ENCODE peak calls at places on chromosomes 16 and 17, in five cellular contexts. One of them, this sample, is unnamed.

GRCh38 chr17:57337390-57337789 is 81.1 kb downstream of the MSI2 start:
- DNase-seq in bronchial epithelial cell: no peak
- DNase-seq in AG04449: no peak
- DNase-seq in lower leg skin: no peak
- DNase-seq in keratinocyte: no peak
- DNase-seq in this sample: no peak

GRCh38 chr16:75247249-75247648 is 4.2 kb downstream of the BCAR1 start:
- DNase-seq in bronchial epithelial cell: no peak
- DNase-seq in AG04449: no peak
- DNase-seq in lower leg skin: no peak
- DNase-seq in keratinocyte: no peak
- DNase-seq in this sample: no peak

GRCh38 chr16:64740261-64740660 is 381.6 kb downstream of the CDH11 start:
- DNase-seq in bronchial epithelial cell: no peak
- DNase-seq in keratinocyte: no peak
- DNase-seq in AG04449: no peak
- DNase-seq in lower leg skin: no peak
- DNase-seq in this sample: no peak

GRCh38 chr16:89349947-89350633 is 132.6 kb downstream of the ZNF778 start:
- DNase-seq in bronchial epithelial cell: no peak
- DNase-seq in keratinocyte: no peak
- DNase-seq in lower leg skin: no peak
- DNase-seq in AG04449: no peak
- DNase-seq in this sample: no peak

GRCh38 chr17:38358586-38359513 is 7.2 kb downstream of the SOCS7 start:
- DNase-seq in lower leg skin: no peak
- DNase-seq in bronchial epithelial cell: peak
- DNase-seq in AG04449: no peak
- DNase-seq in keratinocyte: no peak
- DNase-seq in this sample: no peak

GRCh38 chr17:31488264-31488981 is 96.9 kb downstream of the RAB11FIP4 start:
- DNase-seq in bronchial epithelial cell: no peak
- DNase-seq in lower leg skin: no peak
- DNase-seq in keratinocyte: no peak
- DNase-seq in AG04449: no peak
- DNase-seq in this sample: no peak

GRCh38 chr17:1592751-1593629 is 30.4 kb upstream of the PITPNA start:
- DNase-seq in bronchial epithelial cell: no peak
- DNase-seq in AG04449: no peak
- DNase-seq in lower leg skin: no peak
- DNase-seq in keratinocyte: no peak
- DNase-seq in this sample: no peak

GRCh38 chr16:80058236-80058635 is 457.7 kb upstream of the MAF start:
- DNase-seq in AG04449: no peak
- DNase-seq in bronchial epithelial cell: peak
- DNase-seq in lower leg skin: peak
- DNase-seq in keratinocyte: no peak
- DNase-seq in this sample: no peak

GRCh38 chr17:1109606-1110523 is 69.9 kb downstream of the ABR start:
- DNase-seq in bronchial epithelial cell: no peak
- DNase-seq in AG04449: no peak
- DNase-seq in keratinocyte: no peak
- DNase-seq in lower leg skin: no peak
- DNase-seq in this sample: no peak

GRCh38 chr17:4953461-4953961 is 2.6 kb downstream of the ENO3 start:
- DNase-seq in lower leg skin: no peak
- DNase-seq in bronchial epithelial cell: no peak
- DNase-seq in AG04449: no peak
- DNase-seq in keratinocyte: no peak
- DNase-seq in this sample: peak

GRCh38 chr17:18033442-18034099 is 5.4 kb downstream of the ATPAF2 start:
- DNase-seq in keratinocyte: peak
- DNase-seq in AG04449: peak
- DNase-seq in lower leg skin: peak
- DNase-seq in bronchial epithelial cell: peak
- DNase-seq in this sample: peak

GRCh38 chr17:7478276-7479138 is 924 bp downstream of the ZBTB4 start:
- DNase-seq in bronchial epithelial cell: peak
- DNase-seq in keratinocyte: no peak
- DNase-seq in lower leg skin: no peak
- DNase-seq in AG04449: no peak
- DNase-seq in this sample: no peak

GRCh38 chr16:84262939-84263338 is 23.1 kb upstream of the KCNG4 start:
- DNase-seq in keratinocyte: no peak
- DNase-seq in AG04449: no peak
- DNase-seq in lower leg skin: no peak
- DNase-seq in bronchial epithelial cell: no peak
- DNase-seq in this sample: no peak

GRCh38 chr17:19278729-19279128 is 41.6 kb downstream of the EPN2 start:
- DNase-seq in keratinocyte: no peak
- DNase-seq in bronchial epithelial cell: no peak
- DNase-seq in AG04449: no peak
- DNase-seq in lower leg skin: no peak
- DNase-seq in this sample: no peak

GRCh38 chr17:17372856-17373520 is 69.8 kb downstream of the NT5M start:
- DNase-seq in lower leg skin: no peak
- DNase-seq in bronchial epithelial cell: no peak
- DNase-seq in AG04449: no peak
- DNase-seq in keratinocyte: no peak
- DNase-seq in this sample: no peak

GRCh38 chr16:81852347-81852746 is 73.3 kb downstream of the PLCG2 start:
- DNase-seq in keratinocyte: no peak
- DNase-seq in lower leg skin: no peak
- DNase-seq in bronchial epithelial cell: no peak
- DNase-seq in AG04449: no peak
- DNase-seq in this sample: no peak

GRCh38 chr16:85400305-85401205 is 212.6 kb upstream of the GSE1 start:
- DNase-seq in lower leg skin: no peak
- DNase-seq in keratinocyte: no peak
- DNase-seq in AG04449: no peak
- DNase-seq in bronchial epithelial cell: no peak
- DNase-seq in this sample: no peak

GRCh38 chr17:42980766-42981397 is 517 bp downstream of the RUNDC1 start:
- DNase-seq in lower leg skin: no peak
- DNase-seq in keratinocyte: no peak
- DNase-seq in bronchial epithelial cell: peak
- DNase-seq in AG04449: no peak
- DNase-seq in this sample: no peak

GRCh38 chr17:29412780-29413565 is 22.8 kb downstream of the TAOK1 start:
- DNase-seq in keratinocyte: peak
- DNase-seq in bronchial epithelial cell: peak
- DNase-seq in lower leg skin: no peak
- DNase-seq in AG04449: peak
- DNase-seq in this sample: no peak

GRCh38 chr17:7922499-7923289 is 6.6 kb upstream of the RNF227 start:
- DNase-seq in bronchial epithelial cell: peak
- DNase-seq in AG04449: no peak
- DNase-seq in lower leg skin: peak
- DNase-seq in keratinocyte: no peak
- DNase-seq in this sample: no peak

GRCh38 chr17:33112763-33113162 is 121.1 kb downstream of the SPACA3 start:
- DNase-seq in lower leg skin: no peak
- DNase-seq in AG04449: no peak
- DNase-seq in keratinocyte: peak
- DNase-seq in bronchial epithelial cell: peak
- DNase-seq in this sample: no peak

GRCh38 chr16:46690281-46691178 is 1.1 kb downstream of the ORC6 start:
- DNase-seq in lower leg skin: no peak
- DNase-seq in AG04449: no peak
- DNase-seq in bronchial epithelial cell: no peak
- DNase-seq in keratinocyte: no peak
- DNase-seq in this sample: no peak

GRCh38 chr16:30122621-30123160 is 329 bp downstream of the MAPK3 start:
- DNase-seq in AG04449: no peak
- DNase-seq in keratinocyte: no peak
- DNase-seq in bronchial epithelial cell: no peak
- DNase-seq in lower leg skin: no peak
- DNase-seq in this sample: no peak

DNA sequence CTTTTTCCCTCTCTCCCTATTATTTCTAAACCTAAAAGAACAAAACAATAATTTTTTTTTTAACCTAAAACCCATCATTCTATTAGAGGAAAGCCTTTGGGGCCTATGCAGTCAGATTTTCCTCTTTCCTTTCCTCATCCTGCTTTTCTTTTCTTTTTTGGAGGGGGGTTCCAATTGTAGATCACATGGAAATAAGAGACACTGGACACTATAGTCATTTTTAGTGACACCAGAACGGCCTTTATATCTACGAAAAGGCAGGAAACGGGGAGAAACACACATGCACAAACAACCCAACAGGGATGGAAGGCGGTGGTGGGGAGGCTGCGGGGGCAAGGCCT is 5.1 kb upstream of the ZFHX3 start:
- DNase-seq in AG04449: no peak
- DNase-seq in bronchial epithelial cell: no peak
- DNase-seq in keratinocyte: no peak
- DNase-seq in lower leg skin: no peak
- DNase-seq in this sample: no peak
- H3K4me3 ChIP-seq in AG04449: no peak
- H3K4me3 ChIP-seq in bronchial epithelial cell: no peak
- H3K4me3 ChIP-seq in keratinocyte: no peak
- H3K4me3 ChIP-seq in lower leg skin: no peak
- H3K4me3 ChIP-seq in this sample: no peak

DNA sequence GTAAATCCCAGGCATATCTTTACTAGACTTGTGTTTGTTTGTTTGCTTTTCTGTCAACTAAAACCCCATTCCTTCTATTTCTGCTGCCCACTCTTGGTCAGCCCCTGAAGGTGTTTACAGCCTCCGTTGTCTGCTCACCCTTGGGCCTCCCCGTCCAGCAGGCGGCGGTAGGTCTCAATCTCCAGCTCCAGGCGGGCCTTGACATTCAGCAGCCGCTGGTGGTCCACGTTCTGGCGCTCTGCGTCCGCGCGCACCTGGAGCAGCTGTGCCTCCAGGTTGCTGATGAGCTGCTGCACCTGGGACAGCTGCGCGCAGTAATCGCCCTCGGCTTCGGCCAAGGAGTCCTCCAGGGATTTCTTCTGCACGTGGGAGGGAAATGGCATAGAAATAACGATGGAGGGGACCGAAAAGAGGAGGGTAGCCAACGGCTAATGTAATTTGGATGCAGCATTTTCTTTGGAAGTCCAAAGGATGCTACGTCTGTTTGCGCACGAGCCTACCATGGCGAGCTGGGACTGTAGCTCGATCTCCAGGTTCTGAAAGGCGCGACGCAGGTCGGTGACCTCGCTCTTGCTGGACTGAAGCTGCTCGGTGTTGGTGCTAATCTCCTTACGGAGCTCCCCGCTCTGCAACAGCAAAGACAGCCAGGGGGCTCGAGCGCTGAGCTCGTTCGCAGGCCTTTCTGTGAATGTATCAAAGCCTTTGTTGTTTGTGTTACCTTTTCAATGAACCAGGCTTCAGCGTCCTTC is 3.9 kb downstream of the KRT12 start:
- DNase-seq in AG04449: no peak
- DNase-seq in bronchial epithelial cell: no peak
- DNase-seq in lower leg skin: no peak
- DNase-seq in keratinocyte: no peak
- DNase-seq in this sample: no peak
- TF ChIP-seq CTCF in AG04449: peak
- TF ChIP-seq CTCF in bronchial epithelial cell: peak
- TF ChIP-seq CTCF in lower leg skin: no peak
- TF ChIP-seq CTCF in keratinocyte: no peak
- TF ChIP-seq CTCF in this sample: peak

GRCh38 chr17:75513667-75514052 is 1.7 kb downstream of the CASKIN2 start:
- DNase-seq in lower leg skin: no peak
- DNase-seq in bronchial epithelial cell: no peak
- DNase-seq in keratinocyte: no peak
- DNase-seq in AG04449: no peak
- DNase-seq in this sample: no peak

GRCh38 chr17:75514299-75515228 is 773 bp downstream of the CASKIN2 start:
- DNase-seq in lower leg skin: no peak
- DNase-seq in keratinocyte: no peak
- DNase-seq in AG04449: no peak
- DNase-seq in bronchial epithelial cell: peak
- DNase-seq in this sample: no peak

GRCh38 chr17:75511610-75512575 is 3.4 kb downstream of the CASKIN2 start:
- DNase-seq in bronchial epithelial cell: no peak
- DNase-seq in lower leg skin: no peak
- DNase-seq in keratinocyte: no peak
- DNase-seq in AG04449: no peak
- DNase-seq in this sample: no peak

GRCh38 chr17:75511270-75511609 is 4.1 kb downstream of the CASKIN2 start:
- DNase-seq in keratinocyte: no peak
- DNase-seq in bronchial epithelial cell: no peak
- DNase-seq in AG04449: no peak
- DNase-seq in lower leg skin: no peak
- DNase-seq in this sample: no peak

DNA sequence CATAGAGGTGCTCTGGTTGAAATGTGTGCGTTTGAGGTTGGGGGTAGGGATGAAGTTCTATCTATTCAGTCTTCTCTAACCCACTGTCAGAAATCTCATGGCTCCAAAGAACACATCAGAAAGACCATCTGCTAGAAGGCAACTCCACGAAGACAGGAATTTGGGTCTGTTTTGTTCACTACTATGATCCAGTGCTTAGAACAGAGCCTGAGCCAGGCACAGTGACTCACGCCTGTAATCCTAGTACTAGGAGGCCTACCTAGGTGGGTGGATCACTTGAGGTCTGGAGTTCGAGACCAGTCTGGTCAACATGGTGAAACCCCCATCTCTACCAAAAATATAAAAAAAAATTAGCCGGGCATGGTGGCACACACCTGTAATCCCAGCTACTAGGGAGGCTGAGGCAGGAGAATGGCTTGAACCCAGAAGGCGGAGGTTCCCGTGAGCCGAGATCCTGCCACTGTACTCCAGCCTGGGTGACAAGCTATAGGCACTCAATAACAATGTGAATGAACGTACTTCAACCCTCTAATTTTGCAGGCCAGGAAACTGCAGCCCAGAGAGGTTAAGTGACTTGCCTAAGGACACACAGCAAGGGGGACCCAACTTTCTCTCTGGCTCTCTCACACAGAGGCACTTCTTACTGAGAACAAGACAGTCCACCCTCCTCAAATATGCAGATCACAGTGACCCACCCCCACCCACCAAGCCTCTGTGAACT is 2.2 kb downstream of the CASKIN2 start:
- DNase-seq in bronchial epithelial cell: no peak
- DNase-seq in lower leg skin: no peak
- DNase-seq in AG04449: no peak
- DNase-seq in keratinocyte: no peak
- DNase-seq in this sample: no peak
- H3K4me3 ChIP-seq in bronchial epithelial cell: no peak
- H3K4me3 ChIP-seq in lower leg skin: no peak
- H3K4me3 ChIP-seq in AG04449: peak
- H3K4me3 ChIP-seq in keratinocyte: no peak
- H3K4me3 ChIP-seq in this sample: peak

GRCh38 chr16:56841659-56842058 is 23.3 kb upstream of the SLC12A3 start:
- DNase-seq in keratinocyte: no peak
- DNase-seq in bronchial epithelial cell: no peak
- DNase-seq in AG04449: no peak
- DNase-seq in lower leg skin: no peak
- DNase-seq in this sample: no peak

GRCh38 chr16:56842133-56842532 is 22.9 kb upstream of the SLC12A3 start:
- DNase-seq in bronchial epithelial cell: no peak
- DNase-seq in keratinocyte: no peak
- DNase-seq in lower leg skin: no peak
- DNase-seq in AG04449: no peak
- DNase-seq in this sample: no peak

GRCh38 chr16:56847173-56847948 is 17.6 kb upstream of the SLC12A3 start:
- DNase-seq in keratinocyte: no peak
- DNase-seq in AG04449: no peak
- DNase-seq in bronchial epithelial cell: no peak
- DNase-seq in lower leg skin: no peak
- DNase-seq in this sample: no peak

GRCh38 chr16:56841233-56841632 is 23.8 kb upstream of the SLC12A3 start:
- DNase-seq in lower leg skin: no peak
- DNase-seq in bronchial epithelial cell: no peak
- DNase-seq in keratinocyte: no peak
- DNase-seq in AG04449: no peak
- DNase-seq in this sample: no peak

GRCh38 chr16:56844056-56844455 is 21.0 kb upstream of the SLC12A3 start:
- DNase-seq in lower leg skin: no peak
- DNase-seq in bronchial epithelial cell: no peak
- DNase-seq in keratinocyte: no peak
- DNase-seq in AG04449: no peak
- DNase-seq in this sample: no peak
- TF ChIP-seq CTCF in lower leg skin: no peak
- TF ChIP-seq CTCF in bronchial epithelial cell: no peak
- TF ChIP-seq CTCF in keratinocyte: no peak
- TF ChIP-seq CTCF in AG04449: no peak
- TF ChIP-seq CTCF in this sample: no peak